ENCODE peak calls at places on chromosomes 5 and 9, in nine cellular contexts. One of them, this sample, is unnamed.

GRCh38 chr5:158783382-158783781 is 316.3 kb downstream of the EBF1 start:
- DNase-seq in esophagus squamous epithelium: no peak
- DNase-seq in natural killer cell treated with Interleukin-12 subunit alpha and Interleukin-12 subunit beta and Interleukin-15 and Interleukin-18, amount 100 ng/mL, for 72 hours: no peak
- DNase-seq in ACHN: no peak
- DNase-seq in tibial artery: no peak
- DNase-seq in activated CD4-positive, alpha-beta T cell treated with anti-CD3 and anti-CD28 coated beads, Interleukin-2, amount 50 U/mL, for 48 hours: no peak
- DNase-seq in RPMI8226: no peak
- DNase-seq in heart left ventricle: no peak
- DNase-seq in MCF 10A: no peak
- DNase-seq in this sample: no peak

GRCh38 chr9:116476935-116477381 is 210.1 kb upstream of the TRIM32 start:
- DNase-seq in esophagus squamous epithelium: no peak
- DNase-seq in natural killer cell treated with Interleukin-12 subunit alpha and Interleukin-12 subunit beta and Interleukin-15 and Interleukin-18, amount 100 ng/mL, for 72 hours: no peak
- DNase-seq in ACHN: no peak
- DNase-seq in tibial artery: no peak
- DNase-seq in activated CD4-positive, alpha-beta T cell treated with anti-CD3 and anti-CD28 coated beads, Interleukin-2, amount 50 U/mL, for 48 hours: no peak
- DNase-seq in RPMI8226: no peak
- DNase-seq in heart left ventricle: peak
- DNase-seq in MCF 10A: no peak
- DNase-seq in this sample: no peak

GRCh38 chr5:58453326-58453725 is 6.6 kb downstream of the PLK2 start:
- DNase-seq in esophagus squamous epithelium: no peak
- DNase-seq in natural killer cell treated with Interleukin-12 subunit alpha and Interleukin-12 subunit beta and Interleukin-15 and Interleukin-18, amount 100 ng/mL, for 72 hours: no peak
- DNase-seq in ACHN: peak
- DNase-seq in tibial artery: no peak
- DNase-seq in activated CD4-positive, alpha-beta T cell treated with anti-CD3 and anti-CD28 coated beads, Interleukin-2, amount 50 U/mL, for 48 hours: no peak
- DNase-seq in RPMI8226: no peak
- DNase-seq in heart left ventricle: no peak
- DNase-seq in MCF 10A: no peak
- DNase-seq in this sample: no peak

GRCh38 chr9:121744002-121744686 is 92.7 kb downstream of the DAB2IP start:
- DNase-seq in esophagus squamous epithelium: no peak
- DNase-seq in natural killer cell treated with Interleukin-12 subunit alpha and Interleukin-12 subunit beta and Interleukin-15 and Interleukin-18, amount 100 ng/mL, for 72 hours: no peak
- DNase-seq in ACHN: peak
- DNase-seq in tibial artery: peak
- DNase-seq in activated CD4-positive, alpha-beta T cell treated with anti-CD3 and anti-CD28 coated beads, Interleukin-2, amount 50 U/mL, for 48 hours: peak
- DNase-seq in RPMI8226: peak
- DNase-seq in heart left ventricle: peak
- DNase-seq in MCF 10A: peak
- DNase-seq in this sample: peak

GRCh38 chr5:158163836-158164572 is 305.1 kb upstream of the CLINT1 start:
- DNase-seq in esophagus squamous epithelium: no peak
- DNase-seq in natural killer cell treated with Interleukin-12 subunit alpha and Interleukin-12 subunit beta and Interleukin-15 and Interleukin-18, amount 100 ng/mL, for 72 hours: no peak
- DNase-seq in ACHN: no peak
- DNase-seq in tibial artery: no peak
- DNase-seq in activated CD4-positive, alpha-beta T cell treated with anti-CD3 and anti-CD28 coated beads, Interleukin-2, amount 50 U/mL, for 48 hours: no peak
- DNase-seq in RPMI8226: no peak
- DNase-seq in heart left ventricle: no peak
- DNase-seq in MCF 10A: no peak
- DNase-seq in this sample: no peak

GRCh38 chr9:136690841-136691261 is 3.6 kb upstream of the AGPAT2 start:
- DNase-seq in esophagus squamous epithelium: no peak
- DNase-seq in natural killer cell treated with Interleukin-12 subunit alpha and Interleukin-12 subunit beta and Interleukin-15 and Interleukin-18, amount 100 ng/mL, for 72 hours: no peak
- DNase-seq in ACHN: no peak
- DNase-seq in tibial artery: no peak
- DNase-seq in activated CD4-positive, alpha-beta T cell treated with anti-CD3 and anti-CD28 coated beads, Interleukin-2, amount 50 U/mL, for 48 hours: no peak
- DNase-seq in RPMI8226: peak
- DNase-seq in heart left ventricle: peak
- DNase-seq in MCF 10A: peak
- DNase-seq in this sample: no peak

GRCh38 chr9:127856094-127856740 is 1.8 kb upstream of the ENG start:
- DNase-seq in esophagus squamous epithelium: no peak
- DNase-seq in natural killer cell treated with Interleukin-12 subunit alpha and Interleukin-12 subunit beta and Interleukin-15 and Interleukin-18, amount 100 ng/mL, for 72 hours: no peak
- DNase-seq in ACHN: no peak
- DNase-seq in tibial artery: no peak
- DNase-seq in activated CD4-positive, alpha-beta T cell treated with anti-CD3 and anti-CD28 coated beads, Interleukin-2, amount 50 U/mL, for 48 hours: no peak
- DNase-seq in RPMI8226: no peak
- DNase-seq in heart left ventricle: no peak
- DNase-seq in MCF 10A: no peak
- DNase-seq in this sample: no peak

GRCh38 chr5:140075371-140075770 is 32.3 kb upstream of the NRG2 start:
- DNase-seq in esophagus squamous epithelium: no peak
- DNase-seq in natural killer cell treated with Interleukin-12 subunit alpha and Interleukin-12 subunit beta and Interleukin-15 and Interleukin-18, amount 100 ng/mL, for 72 hours: no peak
- DNase-seq in ACHN: peak
- DNase-seq in tibial artery: no peak
- DNase-seq in activated CD4-positive, alpha-beta T cell treated with anti-CD3 and anti-CD28 coated beads, Interleukin-2, amount 50 U/mL, for 48 hours: no peak
- DNase-seq in RPMI8226: no peak
- DNase-seq in heart left ventricle: no peak
- DNase-seq in MCF 10A: peak
- DNase-seq in this sample: no peak

GRCh38 chr9:68643901-68644809 is 60.9 kb upstream of the PIP5K1B start:
- DNase-seq in esophagus squamous epithelium: no peak
- DNase-seq in natural killer cell treated with Interleukin-12 subunit alpha and Interleukin-12 subunit beta and Interleukin-15 and Interleukin-18, amount 100 ng/mL, for 72 hours: no peak
- DNase-seq in ACHN: no peak
- DNase-seq in tibial artery: no peak
- DNase-seq in activated CD4-positive, alpha-beta T cell treated with anti-CD3 and anti-CD28 coated beads, Interleukin-2, amount 50 U/mL, for 48 hours: no peak
- DNase-seq in RPMI8226: peak
- DNase-seq in heart left ventricle: no peak
- DNase-seq in MCF 10A: no peak
- DNase-seq in this sample: peak

GRCh38 chr5:180313677-180314076 is 21.8 kb upstream of the MAPK9 start:
- DNase-seq in esophagus squamous epithelium: no peak
- DNase-seq in natural killer cell treated with Interleukin-12 subunit alpha and Interleukin-12 subunit beta and Interleukin-15 and Interleukin-18, amount 100 ng/mL, for 72 hours: peak
- DNase-seq in ACHN: no peak
- DNase-seq in tibial artery: no peak
- DNase-seq in activated CD4-positive, alpha-beta T cell treated with anti-CD3 and anti-CD28 coated beads, Interleukin-2, amount 50 U/mL, for 48 hours: peak
- DNase-seq in RPMI8226: no peak
- DNase-seq in heart left ventricle: peak
- DNase-seq in MCF 10A: peak
- DNase-seq in this sample: peak

GRCh38 chr9:132006657-132007370 is 72.9 kb downstream of the MED27 start:
- DNase-seq in esophagus squamous epithelium: no peak
- DNase-seq in natural killer cell treated with Interleukin-12 subunit alpha and Interleukin-12 subunit beta and Interleukin-15 and Interleukin-18, amount 100 ng/mL, for 72 hours: peak
- DNase-seq in ACHN: peak
- DNase-seq in tibial artery: no peak
- DNase-seq in activated CD4-positive, alpha-beta T cell treated with anti-CD3 and anti-CD28 coated beads, Interleukin-2, amount 50 U/mL, for 48 hours: peak
- DNase-seq in RPMI8226: peak
- DNase-seq in heart left ventricle: no peak
- DNase-seq in MCF 10A: no peak
- DNase-seq in this sample: no peak

GRCh38 chr9:38017149-38017884 is 51.7 kb downstream of the SHB start:
- DNase-seq in esophagus squamous epithelium: no peak
- DNase-seq in natural killer cell treated with Interleukin-12 subunit alpha and Interleukin-12 subunit beta and Interleukin-15 and Interleukin-18, amount 100 ng/mL, for 72 hours: no peak
- DNase-seq in ACHN: peak
- DNase-seq in tibial artery: peak
- DNase-seq in activated CD4-positive, alpha-beta T cell treated with anti-CD3 and anti-CD28 coated beads, Interleukin-2, amount 50 U/mL, for 48 hours: no peak
- DNase-seq in RPMI8226: no peak
- DNase-seq in heart left ventricle: peak
- DNase-seq in MCF 10A: peak
- DNase-seq in this sample: no peak

GRCh38 chr9:37339945-37340344 is 82.6 kb upstream of the GRHPR start:
- DNase-seq in esophagus squamous epithelium: no peak
- DNase-seq in natural killer cell treated with Interleukin-12 subunit alpha and Interleukin-12 subunit beta and Interleukin-15 and Interleukin-18, amount 100 ng/mL, for 72 hours: no peak
- DNase-seq in ACHN: peak
- DNase-seq in tibial artery: no peak
- DNase-seq in activated CD4-positive, alpha-beta T cell treated with anti-CD3 and anti-CD28 coated beads, Interleukin-2, amount 50 U/mL, for 48 hours: no peak
- DNase-seq in RPMI8226: no peak
- DNase-seq in heart left ventricle: no peak
- DNase-seq in MCF 10A: no peak
- DNase-seq in this sample: no peak

GRCh38 chr5:7844901-7845300 is 6.0 kb downstream of the CFAP90 start:
- DNase-seq in esophagus squamous epithelium: no peak
- DNase-seq in natural killer cell treated with Interleukin-12 subunit alpha and Interleukin-12 subunit beta and Interleukin-15 and Interleukin-18, amount 100 ng/mL, for 72 hours: no peak
- DNase-seq in ACHN: no peak
- DNase-seq in tibial artery: no peak
- DNase-seq in activated CD4-positive, alpha-beta T cell treated with anti-CD3 and anti-CD28 coated beads, Interleukin-2, amount 50 U/mL, for 48 hours: no peak
- DNase-seq in RPMI8226: no peak
- DNase-seq in heart left ventricle: no peak
- DNase-seq in MCF 10A: no peak
- DNase-seq in this sample: peak

GRCh38 chr9:20701058-20701457 is 17.0 kb downstream of the FOCAD start:
- DNase-seq in esophagus squamous epithelium: no peak
- DNase-seq in natural killer cell treated with Interleukin-12 subunit alpha and Interleukin-12 subunit beta and Interleukin-15 and Interleukin-18, amount 100 ng/mL, for 72 hours: no peak
- DNase-seq in ACHN: no peak
- DNase-seq in tibial artery: no peak
- DNase-seq in activated CD4-positive, alpha-beta T cell treated with anti-CD3 and anti-CD28 coated beads, Interleukin-2, amount 50 U/mL, for 48 hours: no peak
- DNase-seq in RPMI8226: no peak
- DNase-seq in heart left ventricle: no peak
- DNase-seq in MCF 10A: no peak
- DNase-seq in this sample: no peak

GRCh38 chr5:176772271-176773210 is 37.8 kb upstream of the UNC5A start:
- DNase-seq in esophagus squamous epithelium: no peak
- DNase-seq in natural killer cell treated with Interleukin-12 subunit alpha and Interleukin-12 subunit beta and Interleukin-15 and Interleukin-18, amount 100 ng/mL, for 72 hours: no peak
- DNase-seq in ACHN: no peak
- DNase-seq in tibial artery: peak
- DNase-seq in activated CD4-positive, alpha-beta T cell treated with anti-CD3 and anti-CD28 coated beads, Interleukin-2, amount 50 U/mL, for 48 hours: no peak
- DNase-seq in RPMI8226: no peak
- DNase-seq in heart left ventricle: no peak
- DNase-seq in MCF 10A: no peak
- DNase-seq in this sample: no peak

GRCh38 chr9:97981828-97982164 is 1.3 kb upstream of the ANP32B start:
- DNase-seq in esophagus squamous epithelium: no peak
- DNase-seq in natural killer cell treated with Interleukin-12 subunit alpha and Interleukin-12 subunit beta and Interleukin-15 and Interleukin-18, amount 100 ng/mL, for 72 hours: no peak
- DNase-seq in ACHN: no peak
- DNase-seq in tibial artery: no peak
- DNase-seq in activated CD4-positive, alpha-beta T cell treated with anti-CD3 and anti-CD28 coated beads, Interleukin-2, amount 50 U/mL, for 48 hours: no peak
- DNase-seq in RPMI8226: no peak
- DNase-seq in heart left ventricle: no peak
- DNase-seq in MCF 10A: no peak
- DNase-seq in this sample: no peak

GRCh38 chr9:137441289-137441934 is at the start of gene ENTPD8:
- DNase-seq in esophagus squamous epithelium: no peak
- DNase-seq in natural killer cell treated with Interleukin-12 subunit alpha and Interleukin-12 subunit beta and Interleukin-15 and Interleukin-18, amount 100 ng/mL, for 72 hours: no peak
- DNase-seq in ACHN: peak
- DNase-seq in tibial artery: no peak
- DNase-seq in activated CD4-positive, alpha-beta T cell treated with anti-CD3 and anti-CD28 coated beads, Interleukin-2, amount 50 U/mL, for 48 hours: no peak
- DNase-seq in RPMI8226: peak
- DNase-seq in heart left ventricle: no peak
- DNase-seq in MCF 10A: no peak
- DNase-seq in this sample: peak

GRCh38 chr5:173848986-173849596 is 39.1 kb upstream of the CPEB4 start:
- DNase-seq in esophagus squamous epithelium: no peak
- DNase-seq in natural killer cell treated with Interleukin-12 subunit alpha and Interleukin-12 subunit beta and Interleukin-15 and Interleukin-18, amount 100 ng/mL, for 72 hours: no peak
- DNase-seq in ACHN: no peak
- DNase-seq in tibial artery: no peak
- DNase-seq in activated CD4-positive, alpha-beta T cell treated with anti-CD3 and anti-CD28 coated beads, Interleukin-2, amount 50 U/mL, for 48 hours: no peak
- DNase-seq in RPMI8226: no peak
- DNase-seq in heart left ventricle: no peak
- DNase-seq in MCF 10A: peak
- DNase-seq in this sample: no peak

GRCh38 chr5:157518963-157519362 is 56.6 kb downstream of the ADAM19 start:
- DNase-seq in esophagus squamous epithelium: no peak
- DNase-seq in natural killer cell treated with Interleukin-12 subunit alpha and Interleukin-12 subunit beta and Interleukin-15 and Interleukin-18, amount 100 ng/mL, for 72 hours: no peak
- DNase-seq in ACHN: no peak
- DNase-seq in tibial artery: no peak
- DNase-seq in activated CD4-positive, alpha-beta T cell treated with anti-CD3 and anti-CD28 coated beads, Interleukin-2, amount 50 U/mL, for 48 hours: peak
- DNase-seq in RPMI8226: no peak
- DNase-seq in heart left ventricle: no peak
- DNase-seq in MCF 10A: no peak
- DNase-seq in this sample: no peak

GRCh38 chr5:154129013-154129412 is 61.5 kb upstream of the GALNT10 start:
- DNase-seq in esophagus squamous epithelium: no peak
- DNase-seq in natural killer cell treated with Interleukin-12 subunit alpha and Interleukin-12 subunit beta and Interleukin-15 and Interleukin-18, amount 100 ng/mL, for 72 hours: no peak
- DNase-seq in ACHN: no peak
- DNase-seq in tibial artery: no peak
- DNase-seq in activated CD4-positive, alpha-beta T cell treated with anti-CD3 and anti-CD28 coated beads, Interleukin-2, amount 50 U/mL, for 48 hours: no peak
- DNase-seq in RPMI8226: no peak
- DNase-seq in heart left ventricle: no peak
- DNase-seq in MCF 10A: no peak
- DNase-seq in this sample: no peak

GRCh38 chr5:140591747-140592372 is 27.2 kb downstream of the SLC35A4 start:
- DNase-seq in esophagus squamous epithelium: no peak
- DNase-seq in natural killer cell treated with Interleukin-12 subunit alpha and Interleukin-12 subunit beta and Interleukin-15 and Interleukin-18, amount 100 ng/mL, for 72 hours: no peak
- DNase-seq in ACHN: no peak
- DNase-seq in tibial artery: no peak
- DNase-seq in activated CD4-positive, alpha-beta T cell treated with anti-CD3 and anti-CD28 coated beads, Interleukin-2, amount 50 U/mL, for 48 hours: no peak
- DNase-seq in RPMI8226: peak
- DNase-seq in heart left ventricle: no peak
- DNase-seq in MCF 10A: peak
- DNase-seq in this sample: no peak

GRCh38 chr9:127780126-127780885 is 1.8 kb upstream of the SH2D3C start:
- DNase-seq in esophagus squamous epithelium: no peak
- DNase-seq in natural killer cell treated with Interleukin-12 subunit alpha and Interleukin-12 subunit beta and Interleukin-15 and Interleukin-18, amount 100 ng/mL, for 72 hours: no peak
- DNase-seq in ACHN: no peak
- DNase-seq in tibial artery: no peak
- DNase-seq in activated CD4-positive, alpha-beta T cell treated with anti-CD3 and anti-CD28 coated beads, Interleukin-2, amount 50 U/mL, for 48 hours: peak
- DNase-seq in RPMI8226: peak
- DNase-seq in heart left ventricle: no peak
- DNase-seq in MCF 10A: no peak
- DNase-seq in this sample: no peak

GRCh38 chr5:116037236-116037822 is 5.1 kb downstream of the ARL14EPL start:
- DNase-seq in esophagus squamous epithelium: no peak
- DNase-seq in natural killer cell treated with Interleukin-12 subunit alpha and Interleukin-12 subunit beta and Interleukin-15 and Interleukin-18, amount 100 ng/mL, for 72 hours: no peak
- DNase-seq in ACHN: no peak
- DNase-seq in tibial artery: no peak
- DNase-seq in activated CD4-positive, alpha-beta T cell treated with anti-CD3 and anti-CD28 coated beads, Interleukin-2, amount 50 U/mL, for 48 hours: no peak
- DNase-seq in RPMI8226: no peak
- DNase-seq in heart left ventricle: no peak
- DNase-seq in MCF 10A: no peak
- DNase-seq in this sample: no peak

GRCh38 chr9:69975681-69976080 is 68.0 kb upstream of the MAMDC2 start:
- DNase-seq in esophagus squamous epithelium: no peak
- DNase-seq in natural killer cell treated with Interleukin-12 subunit alpha and Interleukin-12 subunit beta and Interleukin-15 and Interleukin-18, amount 100 ng/mL, for 72 hours: no peak
- DNase-seq in ACHN: no peak
- DNase-seq in tibial artery: no peak
- DNase-seq in activated CD4-positive, alpha-beta T cell treated with anti-CD3 and anti-CD28 coated beads, Interleukin-2, amount 50 U/mL, for 48 hours: no peak
- DNase-seq in RPMI8226: no peak
- DNase-seq in heart left ventricle: no peak
- DNase-seq in MCF 10A: no peak
- DNase-seq in this sample: no peak

GRCh38 chr9:86735772-86736458 is 211.4 kb downstream of the GAS1 start:
- DNase-seq in esophagus squamous epithelium: no peak
- DNase-seq in natural killer cell treated with Interleukin-12 subunit alpha and Interleukin-12 subunit beta and Interleukin-15 and Interleukin-18, amount 100 ng/mL, for 72 hours: no peak
- DNase-seq in ACHN: no peak
- DNase-seq in tibial artery: no peak
- DNase-seq in activated CD4-positive, alpha-beta T cell treated with anti-CD3 and anti-CD28 coated beads, Interleukin-2, amount 50 U/mL, for 48 hours: no peak
- DNase-seq in RPMI8226: no peak
- DNase-seq in heart left ventricle: no peak
- DNase-seq in MCF 10A: peak
- DNase-seq in this sample: no peak

GRCh38 chr9:131650254-131650653 is 89.6 kb downstream of the RAPGEF1 start:
- DNase-seq in esophagus squamous epithelium: no peak
- DNase-seq in natural killer cell treated with Interleukin-12 subunit alpha and Interleukin-12 subunit beta and Interleukin-15 and Interleukin-18, amount 100 ng/mL, for 72 hours: no peak
- DNase-seq in ACHN: no peak
- DNase-seq in tibial artery: peak
- DNase-seq in activated CD4-positive, alpha-beta T cell treated with anti-CD3 and anti-CD28 coated beads, Interleukin-2, amount 50 U/mL, for 48 hours: no peak
- DNase-seq in RPMI8226: no peak
- DNase-seq in heart left ventricle: no peak
- DNase-seq in MCF 10A: peak
- DNase-seq in this sample: no peak

GRCh38 chr5:87541668-87542067 is 128.9 kb upstream of the CCNH start:
- DNase-seq in esophagus squamous epithelium: no peak
- DNase-seq in natural killer cell treated with Interleukin-12 subunit alpha and Interleukin-12 subunit beta and Interleukin-15 and Interleukin-18, amount 100 ng/mL, for 72 hours: no peak
- DNase-seq in ACHN: no peak
- DNase-seq in tibial artery: no peak
- DNase-seq in activated CD4-positive, alpha-beta T cell treated with anti-CD3 and anti-CD28 coated beads, Interleukin-2, amount 50 U/mL, for 48 hours: no peak
- DNase-seq in RPMI8226: no peak
- DNase-seq in heart left ventricle: no peak
- DNase-seq in MCF 10A: no peak
- DNase-seq in this sample: no peak

GRCh38 chr5:103333376-103333775 is 74.8 kb downstream of the MACIR start:
- DNase-seq in esophagus squamous epithelium: no peak
- DNase-seq in natural killer cell treated with Interleukin-12 subunit alpha and Interleukin-12 subunit beta and Interleukin-15 and Interleukin-18, amount 100 ng/mL, for 72 hours: no peak
- DNase-seq in ACHN: no peak
- DNase-seq in tibial artery: no peak
- DNase-seq in activated CD4-positive, alpha-beta T cell treated with anti-CD3 and anti-CD28 coated beads, Interleukin-2, amount 50 U/mL, for 48 hours: no peak
- DNase-seq in RPMI8226: no peak
- DNase-seq in heart left ventricle: no peak
- DNase-seq in MCF 10A: no peak
- DNase-seq in this sample: no peak

GRCh38 chr5:144169904-144170275 is 569 bp downstream of the YIPF5 start:
- DNase-seq in esophagus squamous epithelium: no peak
- DNase-seq in natural killer cell treated with Interleukin-12 subunit alpha and Interleukin-12 subunit beta and Interleukin-15 and Interleukin-18, amount 100 ng/mL, for 72 hours: no peak
- DNase-seq in ACHN: no peak
- DNase-seq in tibial artery: no peak
- DNase-seq in activated CD4-positive, alpha-beta T cell treated with anti-CD3 and anti-CD28 coated beads, Interleukin-2, amount 50 U/mL, for 48 hours: no peak
- DNase-seq in RPMI8226: no peak
- DNase-seq in heart left ventricle: no peak
- DNase-seq in MCF 10A: no peak
- DNase-seq in this sample: no peak

GRCh38 chr5:85823462-85824426 is 794.0 kb upstream of the COX7C start:
- DNase-seq in esophagus squamous epithelium: no peak
- DNase-seq in natural killer cell treated with Interleukin-12 subunit alpha and Interleukin-12 subunit beta and Interleukin-15 and Interleukin-18, amount 100 ng/mL, for 72 hours: no peak
- DNase-seq in ACHN: no peak
- DNase-seq in tibial artery: no peak
- DNase-seq in activated CD4-positive, alpha-beta T cell treated with anti-CD3 and anti-CD28 coated beads, Interleukin-2, amount 50 U/mL, for 48 hours: no peak
- DNase-seq in RPMI8226: no peak
- DNase-seq in heart left ventricle: no peak
- DNase-seq in MCF 10A: peak
- DNase-seq in this sample: no peak